ENCODE peak calls at places on chromosome 2, in nine cellular contexts. Q is trophoblast cell; W is stomach; R is lower leg skin; K is kidney epithelial cell; U is A549; J is psoas muscle; A is activated CD8-positive, alpha-beta memory T cell treated with anti-CD3 and anti-CD28 coated beads for 48 hours; H is stimulated activated CD4-positive, alpha-beta T cell treated with anti-CD3 and anti-CD28 coated beads, Interleukin-15, amount 100 ng/mL, for 24 hours. F is an unnamed sample.

GRCh38 chr2:27798948-27799645 is 27.6 kb downstream of the MRPL33 start:
- DNase-seq in A (no peak), U (peak; percentile 99), Q (peak; percentile 100), K (peak; percentile 100), W (no peak), H (no peak), R (peak; percentile 49), J (peak; percentile 72), F (peak; percentile 100)

GRCh38 chr2:227479865-227480475 is 8.0 kb downstream of the AGFG1 start:
- DNase-seq in H (no peak), A (no peak), K (no peak), R (no peak), Q (peak; percentile 54), U (peak; percentile 65), J (no peak), W (no peak), F (no peak)

GRCh38 chr2:108701208-108701607 is 18.1 kb upstream of the RANBP2 start:
- DNase-seq in Q (no peak), A (no peak), J (no peak), H (no peak), R (no peak), W (no peak), K (no peak), U (no peak), F (no peak)

GRCh38 chr2:44799105-44799504 is 142.4 kb upstream of the SIX3 start:
- DNase-seq in R (no peak), K (no peak), W (no peak), Q (no peak), H (no peak), J (no peak), A (no peak), U (no peak), F (no peak)

GRCh38 chr2:64213607-64214275 is 69.5 kb upstream of the PELI1 start:
- DNase-seq in K (no peak), Q (no peak), U (no peak), A (no peak), R (no peak), W (no peak), H (peak; percentile 24), J (no peak), F (no peak)

GRCh38 chr2:190947139-190947538 is 66.5 kb downstream of the GLS start:
- DNase-seq in H (no peak), W (no peak), Q (peak; percentile 98), K (no peak), A (no peak), J (no peak), R (no peak), U (peak; percentile 59), F (no peak)

GRCh38 chr2:10163498-10164486 is 41.3 kb downstream of the RRM2 start:
- DNase-seq in Q (no peak), K (no peak), A (no peak), J (no peak), R (no peak), U (no peak), H (no peak), W (no peak), F (no peak)

GRCh38 chr2:190571666-190572065 is 37.1 kb upstream of the NEMP2 start:
- DNase-seq in H (no peak), J (no peak), A (no peak), R (no peak), Q (no peak), K (no peak), W (no peak), U (no peak), F (no peak)

GRCh38 chr2:169828141-169828811 is 1.0 kb downstream of the UBR3 start:
- DNase-seq in A (no peak), J (peak; percentile 30), R (peak; percentile 40), H (peak; percentile 67), W (no peak), K (no peak), Q (peak; percentile 69), U (peak; percentile 32), F (no peak)

GRCh38 chr2:113240150-113240914 is 38.4 kb downstream of the PAX8 start:
- DNase-seq in Q (peak; percentile 68), J (peak; percentile 89), H (peak; percentile 18), U (peak; percentile 87), A (no peak), R (peak; percentile 83), K (no peak), W (peak; percentile 92), F (peak; percentile 93)

GRCh38 chr2:42903821-42904575 is 111.6 kb upstream of the HAAO start:
- DNase-seq in U (no peak), R (no peak), Q (no peak), K (no peak), H (no peak), A (no peak), W (no peak), J (no peak), F (no peak)

GRCh38 chr2:118989481-118989880 is 47.5 kb downstream of the MARCO start:
- DNase-seq in H (no peak), U (no peak), R (peak; percentile 11), J (no peak), K (no peak), W (peak; percentile 9), A (no peak), Q (no peak), F (no peak)

F was measured in skeletal muscle cell.